ENCODE peak calls at places on chromosome 9, in six cellular contexts. One of them, this sample, is unnamed.

GRCh38 chr9:133558191-133559126 is 24.0 kb downstream of the ADAMTSL2 start:
- DNase-seq in A549: no peak
- DNase-seq in amniotic epithelial cell: peak; percentile 71
- DNase-seq in activated CD4-positive, alpha-beta memory T cell treated with anti-CD3 and anti-CD28 coated beads, Interleukin-2, amount 10 ng/mL, durations not matched to agents 7 days and 5 days: no peak
- DNase-seq in frontal cortex: peak; percentile 55
- DNase-seq in choroid plexus epithelial cell: peak; percentile 75
- DNase-seq in this sample: peak; percentile 75

GRCh38 chr9:92514635-92515034 is 21.2 kb downstream of the ECM2 start:
- DNase-seq in A549: no peak
- DNase-seq in amniotic epithelial cell: no peak
- DNase-seq in activated CD4-positive, alpha-beta memory T cell treated with anti-CD3 and anti-CD28 coated beads, Interleukin-2, amount 10 ng/mL, durations not matched to agents 7 days and 5 days: no peak
- DNase-seq in frontal cortex: no peak
- DNase-seq in choroid plexus epithelial cell: no peak
- DNase-seq in this sample: no peak

GRCh38 chr9:96222132-96222531 is 79.8 kb downstream of the HSD17B3 start:
- DNase-seq in A549: peak; percentile 41
- DNase-seq in amniotic epithelial cell: no peak
- DNase-seq in activated CD4-positive, alpha-beta memory T cell treated with anti-CD3 and anti-CD28 coated beads, Interleukin-2, amount 10 ng/mL, durations not matched to agents 7 days and 5 days: no peak
- DNase-seq in frontal cortex: no peak
- DNase-seq in choroid plexus epithelial cell: peak; percentile 36
- DNase-seq in this sample: no peak

GRCh38 chr9:36293171-36293570 is 34.9 kb upstream of the GNE start:
- DNase-seq in A549: no peak
- DNase-seq in amniotic epithelial cell: no peak
- DNase-seq in activated CD4-positive, alpha-beta memory T cell treated with anti-CD3 and anti-CD28 coated beads, Interleukin-2, amount 10 ng/mL, durations not matched to agents 7 days and 5 days: no peak
- DNase-seq in frontal cortex: no peak
- DNase-seq in choroid plexus epithelial cell: no peak
- DNase-seq in this sample: no peak

GRCh38 chr9:995776-996175 is 19.3 kb downstream of the DMRT3 start:
- DNase-seq in A549: peak; percentile 18
- DNase-seq in amniotic epithelial cell: no peak
- DNase-seq in activated CD4-positive, alpha-beta memory T cell treated with anti-CD3 and anti-CD28 coated beads, Interleukin-2, amount 10 ng/mL, durations not matched to agents 7 days and 5 days: no peak
- DNase-seq in frontal cortex: no peak
- DNase-seq in choroid plexus epithelial cell: no peak
- DNase-seq in this sample: no peak

GRCh38 chr9:123657099-123657498 is 272.8 kb downstream of the DENND1A start:
- DNase-seq in A549: no peak
- DNase-seq in amniotic epithelial cell: no peak
- DNase-seq in activated CD4-positive, alpha-beta memory T cell treated with anti-CD3 and anti-CD28 coated beads, Interleukin-2, amount 10 ng/mL, durations not matched to agents 7 days and 5 days: no peak
- DNase-seq in frontal cortex: no peak
- DNase-seq in choroid plexus epithelial cell: no peak
- DNase-seq in this sample: no peak

GRCh38 chr9:84385357-84386040 is 44.9 kb upstream of the SLC28A3 start:
- DNase-seq in A549: no peak
- DNase-seq in amniotic epithelial cell: no peak
- DNase-seq in activated CD4-positive, alpha-beta memory T cell treated with anti-CD3 and anti-CD28 coated beads, Interleukin-2, amount 10 ng/mL, durations not matched to agents 7 days and 5 days: no peak
- DNase-seq in frontal cortex: no peak
- DNase-seq in choroid plexus epithelial cell: no peak
- DNase-seq in this sample: no peak

GRCh38 chr9:109780453-109781033 is 545 bp downstream of the PALM2AKAP2 start:
- DNase-seq in A549: no peak
- DNase-seq in amniotic epithelial cell: peak; percentile 16
- DNase-seq in activated CD4-positive, alpha-beta memory T cell treated with anti-CD3 and anti-CD28 coated beads, Interleukin-2, amount 10 ng/mL, durations not matched to agents 7 days and 5 days: no peak
- DNase-seq in frontal cortex: no peak
- DNase-seq in choroid plexus epithelial cell: peak; percentile 15
- DNase-seq in this sample: no peak

GRCh38 chr9:124045830-124046177 is 34.2 kb downstream of the LHX2 start:
- DNase-seq in A549: no peak
- DNase-seq in amniotic epithelial cell: no peak
- DNase-seq in activated CD4-positive, alpha-beta memory T cell treated with anti-CD3 and anti-CD28 coated beads, Interleukin-2, amount 10 ng/mL, durations not matched to agents 7 days and 5 days: no peak
- DNase-seq in frontal cortex: no peak
- DNase-seq in choroid plexus epithelial cell: no peak
- DNase-seq in this sample: no peak

GRCh38 chr9:13755551-13755950 is 476.1 kb upstream of the MPDZ start:
- DNase-seq in A549: no peak
- DNase-seq in amniotic epithelial cell: no peak
- DNase-seq in activated CD4-positive, alpha-beta memory T cell treated with anti-CD3 and anti-CD28 coated beads, Interleukin-2, amount 10 ng/mL, durations not matched to agents 7 days and 5 days: no peak
- DNase-seq in frontal cortex: no peak
- DNase-seq in choroid plexus epithelial cell: no peak
- DNase-seq in this sample: no peak

GRCh38 chr9:136618578-136619547 is 43.9 kb upstream of the EGFL7 start:
- DNase-seq in A549: no peak
- DNase-seq in amniotic epithelial cell: no peak
- DNase-seq in activated CD4-positive, alpha-beta memory T cell treated with anti-CD3 and anti-CD28 coated beads, Interleukin-2, amount 10 ng/mL, durations not matched to agents 7 days and 5 days: no peak
- DNase-seq in frontal cortex: no peak
- DNase-seq in choroid plexus epithelial cell: no peak
- DNase-seq in this sample: peak; percentile 77

GRCh38 chr9:124139001-124139400 is 118.7 kb upstream of the NEK6 start:
- DNase-seq in A549: no peak
- DNase-seq in amniotic epithelial cell: peak; percentile 80
- DNase-seq in activated CD4-positive, alpha-beta memory T cell treated with anti-CD3 and anti-CD28 coated beads, Interleukin-2, amount 10 ng/mL, durations not matched to agents 7 days and 5 days: no peak
- DNase-seq in frontal cortex: no peak
- DNase-seq in choroid plexus epithelial cell: peak; percentile 74
- DNase-seq in this sample: no peak

GRCh38 chr9:5910413-5911057 is 19.8 kb downstream of the MLANA start:
- DNase-seq in A549: no peak
- DNase-seq in amniotic epithelial cell: peak; percentile 16
- DNase-seq in activated CD4-positive, alpha-beta memory T cell treated with anti-CD3 and anti-CD28 coated beads, Interleukin-2, amount 10 ng/mL, durations not matched to agents 7 days and 5 days: no peak
- DNase-seq in frontal cortex: no peak
- DNase-seq in choroid plexus epithelial cell: no peak
- DNase-seq in this sample: no peak

GRCh38 chr9:21077842-21078241 is at the start of gene IFNB1:
- DNase-seq in A549: no peak
- DNase-seq in amniotic epithelial cell: no peak
- DNase-seq in activated CD4-positive, alpha-beta memory T cell treated with anti-CD3 and anti-CD28 coated beads, Interleukin-2, amount 10 ng/mL, durations not matched to agents 7 days and 5 days: no peak
- DNase-seq in frontal cortex: no peak
- DNase-seq in choroid plexus epithelial cell: no peak
- DNase-seq in this sample: no peak

GRCh38 chr9:89718635-89719034 is 113.8 kb downstream of the GADD45G start:
- DNase-seq in A549: no peak
- DNase-seq in amniotic epithelial cell: no peak
- DNase-seq in activated CD4-positive, alpha-beta memory T cell treated with anti-CD3 and anti-CD28 coated beads, Interleukin-2, amount 10 ng/mL, durations not matched to agents 7 days and 5 days: no peak
- DNase-seq in frontal cortex: no peak
- DNase-seq in choroid plexus epithelial cell: no peak
- DNase-seq in this sample: no peak

GRCh38 chr9:135073081-135073740 is 14.3 kb upstream of the OLFM1 start:
- DNase-seq in A549: no peak
- DNase-seq in amniotic epithelial cell: no peak
- DNase-seq in activated CD4-positive, alpha-beta memory T cell treated with anti-CD3 and anti-CD28 coated beads, Interleukin-2, amount 10 ng/mL, durations not matched to agents 7 days and 5 days: no peak
- DNase-seq in frontal cortex: no peak
- DNase-seq in choroid plexus epithelial cell: no peak
- DNase-seq in this sample: no peak

GRCh38 chr9:100679834-100680233 is 102.0 kb downstream of the CAVIN4 start:
- DNase-seq in A549: no peak
- DNase-seq in amniotic epithelial cell: no peak
- DNase-seq in activated CD4-positive, alpha-beta memory T cell treated with anti-CD3 and anti-CD28 coated beads, Interleukin-2, amount 10 ng/mL, durations not matched to agents 7 days and 5 days: no peak
- DNase-seq in frontal cortex: no peak
- DNase-seq in choroid plexus epithelial cell: no peak
- DNase-seq in this sample: no peak

GRCh38 chr9:110615526-110615925 is 36.0 kb upstream of the SVEP1 start:
- DNase-seq in A549: no peak
- DNase-seq in amniotic epithelial cell: peak; percentile 74
- DNase-seq in activated CD4-positive, alpha-beta memory T cell treated with anti-CD3 and anti-CD28 coated beads, Interleukin-2, amount 10 ng/mL, durations not matched to agents 7 days and 5 days: no peak
- DNase-seq in frontal cortex: no peak
- DNase-seq in choroid plexus epithelial cell: peak; percentile 47
- DNase-seq in this sample: no peak

GRCh38 chr9:3441197-3441816 is 84.5 kb downstream of the RFX3 start:
- DNase-seq in A549: peak; percentile 74
- DNase-seq in amniotic epithelial cell: peak; percentile 73
- DNase-seq in activated CD4-positive, alpha-beta memory T cell treated with anti-CD3 and anti-CD28 coated beads, Interleukin-2, amount 10 ng/mL, durations not matched to agents 7 days and 5 days: peak; percentile 52
- DNase-seq in frontal cortex: no peak
- DNase-seq in choroid plexus epithelial cell: peak; percentile 90
- DNase-seq in this sample: no peak

GRCh38 chr9:106560540-106560939 is 302.4 kb upstream of the ZNF462 start:
- DNase-seq in A549: no peak
- DNase-seq in amniotic epithelial cell: no peak
- DNase-seq in activated CD4-positive, alpha-beta memory T cell treated with anti-CD3 and anti-CD28 coated beads, Interleukin-2, amount 10 ng/mL, durations not matched to agents 7 days and 5 days: no peak
- DNase-seq in frontal cortex: no peak
- DNase-seq in choroid plexus epithelial cell: no peak
- DNase-seq in this sample: no peak

GRCh38 chr9:127723450-127723849 is 7.6 kb downstream of the TTC16 start:
- DNase-seq in A549: no peak
- DNase-seq in amniotic epithelial cell: no peak
- DNase-seq in activated CD4-positive, alpha-beta memory T cell treated with anti-CD3 and anti-CD28 coated beads, Interleukin-2, amount 10 ng/mL, durations not matched to agents 7 days and 5 days: no peak
- DNase-seq in frontal cortex: no peak
- DNase-seq in choroid plexus epithelial cell: peak; percentile 35
- DNase-seq in this sample: no peak

GRCh38 chr9:79012561-79012960 is 559.2 kb upstream of the TLE4 start:
- DNase-seq in A549: peak; percentile 18
- DNase-seq in amniotic epithelial cell: peak; percentile 11
- DNase-seq in activated CD4-positive, alpha-beta memory T cell treated with anti-CD3 and anti-CD28 coated beads, Interleukin-2, amount 10 ng/mL, durations not matched to agents 7 days and 5 days: no peak
- DNase-seq in frontal cortex: no peak
- DNase-seq in choroid plexus epithelial cell: peak; percentile 62
- DNase-seq in this sample: no peak

GRCh38 chr9:82133973-82134372 is 145.4 kb downstream of the SPATA31D1 start:
- DNase-seq in A549: no peak
- DNase-seq in amniotic epithelial cell: no peak
- DNase-seq in activated CD4-positive, alpha-beta memory T cell treated with anti-CD3 and anti-CD28 coated beads, Interleukin-2, amount 10 ng/mL, durations not matched to agents 7 days and 5 days: no peak
- DNase-seq in frontal cortex: no peak
- DNase-seq in choroid plexus epithelial cell: no peak
- DNase-seq in this sample: no peak

GRCh38 chr9:113916931-113917330 is 40.8 kb downstream of the ZNF618 start:
- DNase-seq in A549: no peak
- DNase-seq in amniotic epithelial cell: no peak
- DNase-seq in activated CD4-positive, alpha-beta memory T cell treated with anti-CD3 and anti-CD28 coated beads, Interleukin-2, amount 10 ng/mL, durations not matched to agents 7 days and 5 days: no peak
- DNase-seq in frontal cortex: no peak
- DNase-seq in choroid plexus epithelial cell: no peak
- DNase-seq in this sample: no peak

GRCh38 chr9:113531919-113532808 is 68.6 kb downstream of the RGS3 start:
- DNase-seq in A549: no peak
- DNase-seq in amniotic epithelial cell: no peak
- DNase-seq in activated CD4-positive, alpha-beta memory T cell treated with anti-CD3 and anti-CD28 coated beads, Interleukin-2, amount 10 ng/mL, durations not matched to agents 7 days and 5 days: no peak
- DNase-seq in frontal cortex: no peak
- DNase-seq in choroid plexus epithelial cell: no peak
- DNase-seq in this sample: no peak

GRCh38 chr9:37999501-38000189 is 69.4 kb downstream of the SHB start:
- DNase-seq in A549: no peak
- DNase-seq in amniotic epithelial cell: peak; percentile 64
- DNase-seq in activated CD4-positive, alpha-beta memory T cell treated with anti-CD3 and anti-CD28 coated beads, Interleukin-2, amount 10 ng/mL, durations not matched to agents 7 days and 5 days: no peak
- DNase-seq in frontal cortex: no peak
- DNase-seq in choroid plexus epithelial cell: peak; percentile 60
- DNase-seq in this sample: no peak

GRCh38 chr9:102428305-102428704 is 566.8 kb upstream of the CYLC2 start:
- DNase-seq in A549: no peak
- DNase-seq in amniotic epithelial cell: no peak
- DNase-seq in activated CD4-positive, alpha-beta memory T cell treated with anti-CD3 and anti-CD28 coated beads, Interleukin-2, amount 10 ng/mL, durations not matched to agents 7 days and 5 days: no peak
- DNase-seq in frontal cortex: no peak
- DNase-seq in choroid plexus epithelial cell: no peak
- DNase-seq in this sample: no peak

GRCh38 chr9:121499427-121500164 is at the start of gene GGTA1:
- DNase-seq in A549: peak; percentile 33
- DNase-seq in amniotic epithelial cell: peak; percentile 35
- DNase-seq in activated CD4-positive, alpha-beta memory T cell treated with anti-CD3 and anti-CD28 coated beads, Interleukin-2, amount 10 ng/mL, durations not matched to agents 7 days and 5 days: no peak
- DNase-seq in frontal cortex: peak; percentile 48
- DNase-seq in choroid plexus epithelial cell: peak; percentile 52
- DNase-seq in this sample: peak; percentile 36

GRCh38 chr9:83274787-83275186 is 211.8 kb upstream of the RASEF start:
- DNase-seq in A549: no peak
- DNase-seq in amniotic epithelial cell: no peak
- DNase-seq in activated CD4-positive, alpha-beta memory T cell treated with anti-CD3 and anti-CD28 coated beads, Interleukin-2, amount 10 ng/mL, durations not matched to agents 7 days and 5 days: no peak
- DNase-seq in frontal cortex: no peak
- DNase-seq in choroid plexus epithelial cell: no peak
- DNase-seq in this sample: no peak

GRCh38 chr9:81829201-81829882 is 98.9 kb upstream of the SPATA31D4 start:
- DNase-seq in A549: no peak
- DNase-seq in amniotic epithelial cell: peak; percentile 59
- DNase-seq in activated CD4-positive, alpha-beta memory T cell treated with anti-CD3 and anti-CD28 coated beads, Interleukin-2, amount 10 ng/mL, durations not matched to agents 7 days and 5 days: no peak
- DNase-seq in frontal cortex: no peak
- DNase-seq in choroid plexus epithelial cell: peak; percentile 36
- DNase-seq in this sample: no peak

GRCh38 chr9:7974335-7975005 is 174.9 kb upstream of the DMAC1 start:
- DNase-seq in A549: no peak
- DNase-seq in amniotic epithelial cell: no peak
- DNase-seq in activated CD4-positive, alpha-beta memory T cell treated with anti-CD3 and anti-CD28 coated beads, Interleukin-2, amount 10 ng/mL, durations not matched to agents 7 days and 5 days: peak; percentile 25
- DNase-seq in frontal cortex: no peak
- DNase-seq in choroid plexus epithelial cell: no peak
- DNase-seq in this sample: no peak